ENCODE peak calls at places on chromosomes 5 and 9, in six cellular contexts. W is OCI-LY7, E is uterus, X is colonic mucosa, T is DND-41, C is transverse colon. V is an unnamed sample.
A peak's percentile ranks its signal among the peaks of the same experiment; 100 is the strongest.

GRCh38 chr5:146731909-146732659 is 146.5 kb downstream of the PPP2R2B start:
- DNase-seq in X (no peak), C (no peak), T (no peak), W (no peak), E (no peak), V (no peak)

GRCh38 chr5:167582916-167583315 is 708.5 kb upstream of the WWC1 start:
- DNase-seq in E (no peak), W (no peak), X (no peak), T (no peak), C (no peak), V (no peak)

GRCh38 chr9:97993000-97993399 is 9.9 kb downstream of the ANP32B start:
- DNase-seq in C (no peak), X (no peak), E (no peak), T (no peak), W (peak; percentile 33), V (no peak)

GRCh38 chr9:93682155-93682968 is 106.0 kb downstream of the PHF2 start:
- DNase-seq in E (peak; percentile 27), C (peak; percentile 70), X (peak; percentile 73), T (peak; percentile 64), W (peak; percentile 50), V (peak; percentile 63)

GRCh38 chr9:32578976-32579375 is 6.0 kb upstream of the NDUFB6 start:
- DNase-seq in C (no peak), X (no peak), W (no peak), E (no peak), T (no peak), V (no peak)

GRCh38 chr9:86470326-86470725 is 116.1 kb upstream of the TUT7 start:
- DNase-seq in X (no peak), T (no peak), E (no peak), W (no peak), C (no peak), V (no peak)

GRCh38 chr5:2391021-2391420 is 360.5 kb downstream of the IRX2 start:
- DNase-seq in X (no peak), E (no peak), T (no peak), C (no peak), W (no peak), V (no peak)

GRCh38 chr5:55868846-55869245 is 17.7 kb downstream of the IL31RA start:
- DNase-seq in W (no peak), C (no peak), E (no peak), T (no peak), X (no peak), V (no peak)

GRCh38 chr9:93223241-93224180 is 39.6 kb downstream of the WNK2 start:
- DNase-seq in W (no peak), E (no peak), T (no peak), X (peak; percentile 82), C (peak; percentile 66), V (no peak)

GRCh38 chr5:89457411-89458329 is 574.7 kb upstream of the MEF2C start:
- DNase-seq in C (no peak), E (peak; percentile 41), W (no peak), X (no peak), T (no peak), V (no peak)

GRCh38 chr9:34759432-34760134 is 49.6 kb upstream of the CCL21 start:
- DNase-seq in C (no peak), X (no peak), W (no peak), E (no peak), T (no peak), V (no peak)

GRCh38 chr9:88742483-88742882 is 207.5 kb downstream of the NXNL2 start:
- DNase-seq in W (no peak), E (no peak), X (no peak), T (no peak), C (no peak), V (no peak)

GRCh38 chr5:83701886-83702285 is 18.8 kb downstream of the HAPLN1 start:
- DNase-seq in T (no peak), W (no peak), C (no peak), E (no peak), X (no peak), V (no peak)

GRCh38 chr9:93541005-93541404 is 35.4 kb upstream of the PHF2 start:
- DNase-seq in X (no peak), C (no peak), E (no peak), W (no peak), T (no peak), V (no peak)

GRCh38 chr9:2241461-2241874 is 226.3 kb downstream of the SMARCA2 start:
- DNase-seq in T (no peak), E (peak; percentile 51), C (no peak), W (peak; percentile 20), X (peak; percentile 22), V (no peak)

GRCh38 chr5:173486355-173486754 is 130.1 kb downstream of the BOD1 start:
- DNase-seq in C (no peak), E (no peak), T (no peak), W (no peak), X (no peak), V (no peak)

GRCh38 chr5:36389245-36389644 is 87.5 kb upstream of the RANBP3L start:
- DNase-seq in C (peak; percentile 13), T (no peak), W (no peak), E (no peak), X (no peak), V (peak; percentile 14)

GRCh38 chr5:56951131-56951945 is 585 bp downstream of the MIER3 start:
- DNase-seq in X (peak; percentile 30), W (peak; percentile 58), E (peak; percentile 15), T (peak; percentile 34), C (peak; percentile 33), V (peak; percentile 59)

GRCh38 chr9:133844876-133845658 is 106.9 kb upstream of the SARDH start:
- DNase-seq in C (peak; percentile 52), X (peak; percentile 50), W (no peak), E (peak; percentile 59), T (no peak), V (no peak)

GRCh38 chr5:101878190-101878589 is 417.9 kb downstream of the SLCO4C1 start:
- DNase-seq in X (no peak), E (no peak), W (no peak), T (no peak), C (no peak), V (no peak)

GRCh38 chr9:18362901-18363685 is 110.9 kb upstream of the ADAMTSL1 start:
- DNase-seq in E (no peak), X (peak; percentile 24), W (peak; percentile 57), T (no peak), C (peak; percentile 10), V (no peak)

GRCh38 chr9:113609562-113610318 is 146.2 kb downstream of the RGS3 start:
- DNase-seq in T (no peak), E (peak; percentile 80), C (peak; percentile 30), W (no peak), X (no peak), V (no peak)

DNA sequence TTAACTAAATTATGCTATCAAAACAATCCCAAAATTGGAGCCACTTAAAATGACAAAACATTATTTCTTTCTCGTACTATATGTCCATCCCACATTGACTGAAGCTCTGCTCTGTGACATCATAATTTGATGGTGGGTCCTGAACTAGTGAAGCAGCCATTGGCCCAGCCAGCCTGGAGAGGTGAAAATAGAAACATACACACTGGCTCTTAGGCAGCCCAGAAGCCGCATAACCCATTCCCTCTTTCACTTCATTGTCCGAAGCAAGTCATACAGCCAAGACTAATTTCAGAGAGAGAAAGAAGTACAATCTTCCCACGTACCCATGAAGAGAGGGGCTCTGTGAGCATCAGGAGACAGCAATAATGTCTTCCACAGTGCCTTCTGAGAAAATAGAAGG is 342.5 kb downstream of the NFIB start:
- DNase-seq in W (no peak), T (no peak), C (no peak), X (no peak), E (no peak), V (no peak)
- H3K4me3 ChIP-seq in W (no peak overlapping the region), T (no peak overlapping the region), C (no peak overlapping the region), X (no peak overlapping the region), E (no peak overlapping the region), V (no peak overlapping the region)

DNA sequence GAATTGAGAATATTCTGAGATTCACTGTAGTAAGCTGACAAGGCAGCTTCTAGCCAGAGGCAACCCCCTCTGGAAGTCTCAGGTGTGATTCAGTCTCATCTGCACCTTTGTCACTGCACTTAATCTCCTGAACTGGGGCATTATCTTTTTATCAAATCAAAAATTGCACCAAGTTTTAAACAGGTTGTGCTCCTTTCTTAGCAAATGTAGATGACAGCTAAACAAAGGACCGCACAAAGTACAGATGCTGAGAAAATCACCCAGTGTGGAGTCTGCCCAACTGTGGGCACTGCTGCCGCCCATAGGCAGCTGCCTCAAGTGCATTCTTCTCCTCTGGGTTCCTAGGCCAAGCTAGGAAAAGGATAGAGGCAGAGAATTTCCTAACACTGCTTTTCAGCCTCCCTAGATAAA is 51.1 kb downstream of the STARD4 start:
- DNase-seq in E (no peak), C (no peak), T (no peak), X (no peak), W (peak; percentile 15), V (no peak)
- TF ChIP-seq CTCF in E (no peak), C (no peak), T (peak; percentile 53), X (no peak), W (peak; percentile 61), V (no peak)

DNA sequence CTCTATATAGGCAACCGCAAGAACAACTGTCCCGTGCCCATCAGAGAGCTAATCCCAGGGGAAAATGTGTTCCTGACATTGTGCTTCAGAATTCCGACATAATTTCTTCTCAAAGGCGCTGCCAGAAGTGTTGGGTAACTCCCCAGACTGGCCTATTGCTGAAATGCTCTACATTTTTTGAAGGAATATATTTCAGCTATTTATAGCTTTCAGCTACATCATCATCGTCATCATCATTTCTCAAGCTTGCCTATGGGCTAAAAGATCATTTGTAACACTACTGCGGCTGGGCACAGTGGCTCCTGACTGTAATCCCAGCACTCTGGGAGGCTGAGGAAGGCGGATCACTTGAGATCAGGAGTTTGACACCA is 49.7 kb downstream of the MYO10 start:
- DNase-seq in W (no peak), E (peak; percentile 67), T (no peak), X (no peak), C (no peak), V (no peak)
- H3K4me1 ChIP-seq in W (no peaks in the 10 kb centered on the region), E (no peaks in the 10 kb centered on the region), T (no peaks in the 10 kb centered on the region), X (peaks cover 25% of the 10 kb centered on the region), C (peaks cover 38% of the 10 kb centered on the region), V (peaks cover 88% of the 10 kb centered on the region)

GRCh38 chr9:99745085-99745484 is 76.6 kb upstream of the NR4A3 start:
- DNase-seq in E (no peak), X (no peak), W (no peak), T (no peak), C (no peak), V (no peak)
- H3K4me3 ChIP-seq in E (no peak overlapping the region), X (no peak overlapping the region), W (no peak overlapping the region), T (no peak overlapping the region), C (no peak overlapping the region), V (no peak overlapping the region)

DNA sequence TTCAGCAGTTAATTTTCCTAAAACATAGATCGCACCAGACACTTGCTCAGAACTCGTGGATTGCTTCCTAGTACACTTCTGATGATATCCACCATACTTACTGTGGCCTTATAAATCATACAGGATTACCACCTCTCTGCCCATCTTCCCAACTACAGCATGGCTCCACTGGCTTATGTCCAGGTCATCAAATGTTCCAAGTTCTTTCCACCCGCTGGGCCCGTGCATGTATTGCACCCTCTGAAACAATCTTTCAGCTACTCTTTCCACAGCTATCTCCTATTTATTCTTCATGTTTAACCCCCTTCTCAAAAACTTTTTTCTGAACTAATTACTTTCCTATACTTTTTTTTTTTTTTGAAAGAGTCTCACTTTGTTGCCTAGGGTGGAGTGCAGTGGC is 18.5 kb downstream of the FBXW2 start:
- DNase-seq in T (no peak), C (no peak), E (no peak), W (no peak), X (no peak), V (no peak)
- TF ChIP-seq CTCF in T (no peak), C (no peak), E (no peak), W (no peak), X (no peak), V (no peak)

V was measured in Caco-2.